ENCODE peak calls at places on chromosome 12, in five cellular contexts. E is SK-N-SH, B is Caco-2, O is stomach, G is pancreas. S is an unnamed sample.

GRCh38 chr12:63206908-63207307 is 55.9 kb upstream of the AVPR1A start:
- DNase-seq in E (no peak), B (peak; percentile 69), G (peak; percentile 22), O (no peak), S (no peak)

GRCh38 chr12:31650927-31651326 is 8.6 kb upstream of the ETFBKMT start:
- DNase-seq in G (peak; percentile 29), O (peak; percentile 24), E (no peak), B (peak; percentile 90), S (no peak)

GRCh38 chr12:10941916-10942607 is 3.0 kb upstream of the TAS2R14 start:
- DNase-seq in E (no peak), G (no peak), O (no peak), B (peak; percentile 56), S (no peak)

GRCh38 chr12:121223947-121224285 is 14.0 kb downstream of the P2RX4 start:
- DNase-seq in B (no peak), O (no peak), G (no peak), E (peak; percentile 30), S (no peak)

GRCh38 chr12:13223176-13223806 is 26.8 kb downstream of the EMP1 start:
- DNase-seq in G (no peak), O (no peak), B (no peak), E (no peak), S (peak; percentile 74)

GRCh38 chr12:92292016-92292415 is 146.4 kb upstream of the BTG1 start:
- DNase-seq in G (no peak), B (no peak), O (no peak), E (no peak), S (no peak)

GRCh38 chr12:19251481-19251880 is 121.9 kb downstream of the PLEKHA5 start:
- DNase-seq in E (no peak), G (no peak), B (no peak), O (no peak), S (no peak)

GRCh38 chr12:113439606-113440030 is 17.4 kb downstream of the SDSL start:
- DNase-seq in E (peak; percentile 80), G (peak; percentile 55), O (peak; percentile 39), B (peak; percentile 68), S (no peak)

GRCh38 chr12:68559246-68559645 is 51.5 kb upstream of the RAP1B start:
- DNase-seq in O (no peak), B (no peak), E (no peak), G (no peak), S (no peak)

GRCh38 chr12:24049771-24050170 is 100.3 kb upstream of the SOX5 start:
- DNase-seq in O (no peak), E (no peak), B (no peak), G (no peak), S (no peak)

GRCh38 chr12:97748298-97748697 is 285.7 kb downstream of the RMST start:
- DNase-seq in O (no peak), G (no peak), E (no peak), B (no peak), S (no peak)

GRCh38 chr12:123120452-123121166 is 30.3 kb downstream of the PITPNM2 start:
- DNase-seq in B (no peak), G (no peak), E (no peak), O (no peak), S (no peak)

GRCh38 chr12:63782466-63782865 is 2.8 kb downstream of the RXYLT1 start:
- DNase-seq in E (no peak), O (no peak), G (no peak), B (no peak), S (no peak)

GRCh38 chr12:66900616-66901015 is 221.7 kb upstream of the GRIP1 start:
- DNase-seq in G (no peak), E (no peak), O (no peak), B (no peak), S (no peak)

GRCh38 chr12:51360315-51360714 is 13.8 kb upstream of the CELA1 start:
- DNase-seq in O (no peak), G (no peak), E (no peak), B (no peak), S (no peak)

GRCh38 chr12:24803406-24804245 is 145.3 kb downstream of the BCAT1 start:
- DNase-seq in E (no peak), O (no peak), B (no peak), G (no peak), S (no peak)

GRCh38 chr12:127115468-127116035 is 1151.4 kb upstream of the TMEM132C start:
- DNase-seq in G (no peak), B (no peak), O (no peak), E (no peak), S (no peak)

GRCh38 chr12:944201-944600 is 5.3 kb downstream of the RAD52 start:
- DNase-seq in O (peak; percentile 3), G (no peak), E (no peak), B (no peak), S (no peak)

GRCh38 chr12:4353785-4354208 is 25.7 kb downstream of the FGF23 start:
- DNase-seq in E (peak; percentile 46), O (no peak), G (no peak), B (no peak), S (no peak)

GRCh38 chr12:92138144-92138543 is 7.5 kb downstream of the BTG1 start:
- DNase-seq in B (no peak), G (no peak), E (no peak), O (no peak), S (no peak)

GRCh38 chr12:68245071-68246021 is 8.1 kb downstream of the IL22 start:
- DNase-seq in O (no peak), G (no peak), B (no peak), E (peak; percentile 27), S (no peak)

GRCh38 chr12:14930299-14930698 is 8.0 kb downstream of the ERP27 start:
- DNase-seq in O (no peak), G (no peak), B (no peak), E (no peak), S (no peak)

GRCh38 chr12:632102-632696 is 31.0 kb downstream of the NINJ2 start:
- DNase-seq in G (peak; percentile 38), B (peak; percentile 93), O (peak; percentile 42), E (no peak), S (peak; percentile 89)

GRCh38 chr12:95083938-95084337 is 10.5 kb upstream of the NR2C1 start:
- DNase-seq in O (no peak), B (peak; percentile 76), G (no peak), E (no peak), S (no peak)

GRCh38 chr12:121188227-121188626 is 21.7 kb upstream of the P2RX4 start:
- DNase-seq in B (no peak), E (no peak), O (no peak), G (no peak), S (no peak)

GRCh38 chr12:113792450-113792849 is 173.7 kb downstream of the RBM19 start:
- DNase-seq in G (no peak), B (no peak), E (no peak), O (no peak), S (no peak)

GRCh38 chr12:120196363-120196762 is 1.8 kb upstream of the GCN1 start:
- DNase-seq in O (no peak), B (no peak), G (no peak), E (no peak), S (no peak)

GRCh38 chr12:127619869-127620769 is 646.9 kb upstream of the TMEM132C start:
- DNase-seq in G (no peak), E (no peak), B (no peak), O (no peak), S (no peak)

GRCh38 chr12:88715673-88716072 is 135.4 kb upstream of the KITLG start:
- DNase-seq in G (no peak), B (no peak), O (no peak), E (no peak), S (no peak)

DNA sequence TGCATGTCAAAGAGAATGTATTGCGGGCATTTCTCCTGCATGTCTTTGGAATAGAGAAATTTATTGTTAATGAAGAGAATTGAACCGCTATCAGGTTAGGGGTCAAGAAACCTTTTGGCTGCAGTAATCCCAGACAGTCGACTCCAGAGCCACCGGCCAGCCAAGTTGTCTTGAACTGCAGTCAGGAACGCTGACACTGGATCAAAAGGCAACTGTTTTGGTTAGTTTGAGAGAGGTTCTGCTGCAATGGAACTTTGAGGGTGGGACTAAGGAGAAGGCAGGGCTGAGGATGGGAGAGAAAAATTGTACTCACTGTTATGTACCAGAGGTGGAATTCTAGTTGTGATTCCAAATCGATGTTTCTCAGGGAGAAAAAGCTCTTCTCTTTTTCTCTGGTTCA is 28.2 kb downstream of the PPFIBP1 start:
- DNase-seq in O (no peak), B (no peak), E (no peak), G (no peak), S (no peak)
- H3K4me1 ChIP-seq in O (peaks cover 65% of the 10 kb centered on the region), B (peaks cover 33% of the 10 kb centered on the region), E (peaks cover 66% of the 10 kb centered on the region), G (peaks cover 16% of the 10 kb centered on the region), S (peaks cover 64% of the 10 kb centered on the region)

DNA sequence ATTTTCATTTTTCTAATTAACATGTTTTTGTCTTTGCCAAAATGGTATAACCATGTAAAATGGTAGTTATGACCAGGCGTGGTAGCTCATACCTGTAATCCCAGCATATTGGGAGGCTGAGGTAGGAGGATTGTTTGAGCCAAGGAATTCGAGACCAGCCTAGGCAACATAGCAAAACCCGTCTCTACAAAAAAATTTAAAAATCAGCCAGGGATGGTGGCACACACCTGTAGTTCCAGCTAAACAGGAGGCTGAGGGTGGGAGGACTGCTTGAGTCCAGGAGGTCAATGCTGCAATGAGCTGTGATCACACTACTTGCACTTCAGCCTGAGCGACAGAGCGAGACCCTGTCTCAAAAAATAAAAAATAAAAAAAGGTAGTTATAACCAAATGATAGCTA is 23.1 kb downstream of the PPTC7 start:
- DNase-seq in B (no peak), O (no peak), E (no peak), G (no peak), S (no peak)
- H3K4me1 ChIP-seq in B (no peaks in the 10 kb centered on the region), O (peaks cover 81% of the 10 kb centered on the region), E (peaks cover 34% of the 10 kb centered on the region), G (peaks cover 9% of the 10 kb centered on the region), S (peaks cover 22% of the 10 kb centered on the region)

DNA sequence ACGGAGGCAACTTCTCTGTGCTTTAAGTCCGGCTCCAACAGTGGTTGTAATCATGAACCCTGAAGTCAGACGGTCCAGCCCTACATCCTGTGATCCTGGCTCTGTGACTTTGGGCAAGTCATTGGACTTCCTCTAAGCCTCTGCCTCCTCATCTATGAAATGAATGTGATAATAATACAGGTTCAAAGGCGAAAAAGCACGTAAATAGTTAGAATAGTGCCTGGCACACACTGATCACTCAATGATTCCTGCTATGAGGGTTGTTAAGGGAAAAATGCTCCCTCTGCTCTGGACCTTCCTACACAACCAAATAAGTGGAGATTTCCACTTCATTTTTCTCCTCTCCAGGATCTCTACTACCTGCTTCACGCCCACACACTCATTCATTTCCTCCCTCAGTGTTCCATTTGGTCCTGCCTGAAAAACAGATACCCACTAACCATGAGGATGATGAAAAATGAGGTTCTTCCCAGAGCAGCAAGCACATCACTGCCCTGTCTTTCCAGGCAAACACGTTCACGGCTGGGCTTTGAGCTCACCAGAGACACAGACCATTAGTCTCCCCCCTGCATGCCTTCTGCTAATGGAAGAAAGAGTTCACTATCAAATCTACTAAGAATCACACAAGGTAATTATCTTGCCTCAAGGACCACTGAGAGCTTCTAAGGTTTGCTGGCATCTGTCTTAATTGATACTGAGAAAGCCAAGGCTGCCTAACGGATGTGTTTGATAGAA is 13.2 kb downstream of the NUAK1 start:
- DNase-seq in E (no peak), O (no peak), B (no peak), G (no peak), S (no peak)
- H3K4me1 ChIP-seq in E (peaks cover 13% of the 10 kb centered on the region), O (peaks cover 27% of the 10 kb centered on the region), B (peaks cover 52% of the 10 kb centered on the region), G (peaks cover 2% of the 10 kb centered on the region), S (peaks cover 65% of the 10 kb centered on the region)

DNA sequence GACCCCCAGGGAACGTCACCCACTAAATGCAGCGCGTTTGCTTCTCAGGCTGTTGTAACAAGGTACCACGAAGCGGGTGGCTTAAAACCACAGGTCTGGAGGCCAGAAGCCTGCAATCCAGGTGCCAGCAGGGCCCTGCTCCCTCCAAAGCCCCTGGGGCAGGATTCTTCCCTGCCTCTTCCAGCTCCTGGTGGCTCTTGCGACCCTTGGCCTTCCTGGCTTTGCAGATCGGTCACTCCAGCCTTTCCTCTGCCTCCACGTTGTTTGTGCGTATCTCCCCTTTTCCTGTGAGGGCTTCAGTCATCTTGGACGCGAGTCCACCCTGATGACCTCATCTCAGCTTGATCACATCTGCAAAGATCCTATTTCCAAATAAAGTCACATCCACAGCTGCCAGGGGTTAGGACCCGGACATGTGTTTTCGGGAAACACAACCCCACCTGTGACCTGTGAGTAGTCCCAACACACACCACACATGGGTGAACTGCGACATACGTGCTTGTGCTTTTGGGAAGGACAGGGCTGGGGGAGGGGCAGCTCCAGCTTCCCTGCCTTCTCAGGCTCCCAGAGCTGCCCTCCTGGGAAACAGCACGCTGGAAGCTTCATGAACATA is 114.5 kb upstream of the NCOR2 start:
- DNase-seq in G (no peak), B (peak; percentile 59), E (no peak), O (no peak), S (peak; percentile 71)
- H3K4me1 ChIP-seq in G (no peaks in the 10 kb centered on the region), B (peaks cover 62% of the 10 kb centered on the region), E (peaks cover 27% of the 10 kb centered on the region), O (peaks cover 93% of the 10 kb centered on the region), S (peaks cover 97% of the 10 kb centered on the region)